ENCODE peak calls at places on chromosomes 11 and 22, in four cellular contexts. One of them, this sample, is unnamed.

GRCh38 chr11:12626616-12627015 is 47.6 kb upstream of the TEAD1 start:
- DNase-seq in right lobe of liver: no peak
- DNase-seq in endothelial cell: no peak
- DNase-seq in progenitor cell of endocrine pancreas: no peak
- DNase-seq in this sample: no peak

GRCh38 chr22:20422965-20423635 is 14.5 kb downstream of the SCARF2 start:
- DNase-seq in endothelial cell: no peak
- DNase-seq in progenitor cell of endocrine pancreas: no peak
- DNase-seq in right lobe of liver: peak
- DNase-seq in this sample: no peak

GRCh38 chr11:132824642-132825041 is 707.7 kb downstream of the OPCML start:
- DNase-seq in endothelial cell: no peak
- DNase-seq in right lobe of liver: no peak
- DNase-seq in progenitor cell of endocrine pancreas: no peak
- DNase-seq in this sample: no peak

GRCh38 chr22:18994780-18995711 is 59.0 kb upstream of the PRODH start:
- DNase-seq in right lobe of liver: peak
- DNase-seq in progenitor cell of endocrine pancreas: no peak
- DNase-seq in endothelial cell: no peak
- DNase-seq in this sample: no peak

GRCh38 chr22:35352214-35353111 is 28.4 kb upstream of the HMOX1 start:
- DNase-seq in endothelial cell: peak
- DNase-seq in right lobe of liver: peak
- DNase-seq in progenitor cell of endocrine pancreas: no peak
- DNase-seq in this sample: peak

GRCh38 chr11:43943931-43944751 is 1.7 kb downstream of the C11orf96 start:
- DNase-seq in progenitor cell of endocrine pancreas: no peak
- DNase-seq in endothelial cell: peak
- DNase-seq in right lobe of liver: peak
- DNase-seq in this sample: peak

GRCh38 chr11:32391965-32392553 is 43.3 kb downstream of the WT1 start:
- DNase-seq in endothelial cell: no peak
- DNase-seq in progenitor cell of endocrine pancreas: no peak
- DNase-seq in right lobe of liver: no peak
- DNase-seq in this sample: no peak

GRCh38 chr11:76314741-76315090 is 66.2 kb downstream of the THAP12 start:
- DNase-seq in progenitor cell of endocrine pancreas: no peak
- DNase-seq in endothelial cell: no peak
- DNase-seq in right lobe of liver: no peak
- DNase-seq in this sample: no peak

GRCh38 chr11:10581481-10582019 is 13.1 kb upstream of the LYVE1 start:
- DNase-seq in right lobe of liver: peak
- DNase-seq in endothelial cell: no peak
- DNase-seq in progenitor cell of endocrine pancreas: no peak
- DNase-seq in this sample: no peak

GRCh38 chr11:120819003-120819402 is 204.9 kb upstream of the TBCEL start:
- DNase-seq in right lobe of liver: no peak
- DNase-seq in endothelial cell: no peak
- DNase-seq in progenitor cell of endocrine pancreas: no peak
- DNase-seq in this sample: no peak

GRCh38 chr22:49880281-49880680 is 26.6 kb downstream of the ZBED4 start:
- DNase-seq in endothelial cell: no peak
- DNase-seq in right lobe of liver: no peak
- DNase-seq in progenitor cell of endocrine pancreas: no peak
- DNase-seq in this sample: peak

GRCh38 chr11:27934830-27935145 is 173.2 kb downstream of the KIF18A start:
- DNase-seq in right lobe of liver: no peak
- DNase-seq in endothelial cell: no peak
- DNase-seq in progenitor cell of endocrine pancreas: no peak
- DNase-seq in this sample: no peak

GRCh38 chr11:35484435-35484834 is 41.0 kb downstream of the PAMR1 start:
- DNase-seq in endothelial cell: no peak
- DNase-seq in right lobe of liver: no peak
- DNase-seq in progenitor cell of endocrine pancreas: no peak
- DNase-seq in this sample: no peak

GRCh38 chr11:78223320-78223954 is 34.7 kb downstream of the USP35 start:
- DNase-seq in right lobe of liver: no peak
- DNase-seq in progenitor cell of endocrine pancreas: no peak
- DNase-seq in endothelial cell: no peak
- DNase-seq in this sample: no peak

GRCh38 chr11:119056397-119056999 is 507 bp downstream of the HYOU1 start:
- DNase-seq in endothelial cell: peak
- DNase-seq in right lobe of liver: peak
- DNase-seq in progenitor cell of endocrine pancreas: peak
- DNase-seq in this sample: peak

GRCh38 chr11:106011481-106011880 is 10.6 kb downstream of the MSANTD4 start:
- DNase-seq in endothelial cell: no peak
- DNase-seq in progenitor cell of endocrine pancreas: no peak
- DNase-seq in right lobe of liver: no peak
- DNase-seq in this sample: no peak

GRCh38 chr11:44899959-44900358 is 50.7 kb downstream of the TP53I11 start:
- DNase-seq in progenitor cell of endocrine pancreas: no peak
- DNase-seq in endothelial cell: peak
- DNase-seq in right lobe of liver: no peak
- DNase-seq in this sample: peak

GRCh38 chr11:1126935-1127663 is 30.7 kb upstream of the MUC5AC start:
- DNase-seq in progenitor cell of endocrine pancreas: peak
- DNase-seq in right lobe of liver: no peak
- DNase-seq in endothelial cell: peak
- DNase-seq in this sample: no peak

GRCh38 chr11:122843281-122844150 is 5.2 kb downstream of the CRTAM start:
- DNase-seq in progenitor cell of endocrine pancreas: no peak
- DNase-seq in endothelial cell: no peak
- DNase-seq in right lobe of liver: no peak
- DNase-seq in this sample: no peak

GRCh38 chr11:86035164-86035563 is 33.7 kb downstream of the PICALM start:
- DNase-seq in right lobe of liver: no peak
- DNase-seq in endothelial cell: no peak
- DNase-seq in progenitor cell of endocrine pancreas: no peak
- DNase-seq in this sample: no peak

GRCh38 chr11:46478196-46478595 is 86.6 kb upstream of the CHRM4 start:
- DNase-seq in endothelial cell: no peak
- DNase-seq in right lobe of liver: no peak
- DNase-seq in progenitor cell of endocrine pancreas: no peak
- DNase-seq in this sample: no peak

GRCh38 chr11:79461144-79461543 is 20.3 kb upstream of the TENM4 start:
- DNase-seq in right lobe of liver: no peak
- DNase-seq in progenitor cell of endocrine pancreas: no peak
- DNase-seq in endothelial cell: peak
- DNase-seq in this sample: no peak

GRCh38 chr11:113874920-113875413 is 405 bp downstream of the USP28 start:
- DNase-seq in right lobe of liver: no peak
- DNase-seq in progenitor cell of endocrine pancreas: no peak
- DNase-seq in endothelial cell: no peak
- DNase-seq in this sample: no peak

GRCh38 chr11:34050536-34050935 is 995 bp upstream of the CAPRIN1 start:
- DNase-seq in endothelial cell: no peak
- DNase-seq in right lobe of liver: no peak
- DNase-seq in progenitor cell of endocrine pancreas: no peak
- DNase-seq in this sample: no peak

GRCh38 chr22:37084385-37084784 is 25.1 kb downstream of the TMPRSS6 start:
- DNase-seq in progenitor cell of endocrine pancreas: no peak
- DNase-seq in endothelial cell: no peak
- DNase-seq in right lobe of liver: no peak
- DNase-seq in this sample: no peak

GRCh38 chr11:66172146-66172545 is 96.3 kb upstream of the RAB1B start:
- DNase-seq in endothelial cell: no peak
- DNase-seq in right lobe of liver: no peak
- DNase-seq in progenitor cell of endocrine pancreas: no peak
- DNase-seq in this sample: no peak

DNA sequence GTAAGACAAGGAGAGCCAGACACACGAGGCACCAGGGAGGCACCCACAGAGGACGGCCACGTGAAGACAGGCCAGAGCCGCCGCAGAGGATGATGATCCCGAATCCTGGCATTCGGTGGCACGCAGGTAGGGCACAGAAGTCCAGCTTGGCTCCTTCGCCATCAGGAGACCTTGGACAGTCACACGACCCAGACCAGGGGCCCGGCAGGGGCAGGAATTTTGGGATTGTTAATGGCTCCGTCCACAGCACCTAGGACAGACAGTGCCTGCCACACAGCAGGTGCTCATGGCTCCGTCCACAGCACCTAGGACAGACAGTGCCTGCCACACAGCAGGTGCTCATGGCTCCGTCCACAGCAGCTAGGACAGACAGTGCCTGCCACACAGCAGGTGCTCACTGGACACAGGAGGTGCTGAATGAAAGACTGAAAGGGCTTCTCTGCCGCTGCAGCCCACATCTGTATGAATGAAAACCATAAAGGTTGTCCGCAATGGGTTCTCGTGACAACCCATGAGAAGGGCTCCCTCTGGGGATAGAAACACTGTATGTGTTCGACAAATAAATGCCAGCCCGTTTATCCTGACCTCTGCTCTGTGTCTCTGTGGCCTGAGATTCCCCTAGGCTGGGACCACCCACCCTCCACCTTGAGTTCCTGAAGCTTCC is 341.6 kb downstream of the CTTN start:
- DNase-seq in progenitor cell of endocrine pancreas: no peak
- DNase-seq in right lobe of liver: no peak
- DNase-seq in endothelial cell: no peak
- DNase-seq in this sample: no peak
- TF ChIP-seq CTCF in progenitor cell of endocrine pancreas: no peak
- TF ChIP-seq CTCF in right lobe of liver: no peak
- TF ChIP-seq CTCF in endothelial cell: no peak
- TF ChIP-seq CTCF in this sample: no peak

DNA sequence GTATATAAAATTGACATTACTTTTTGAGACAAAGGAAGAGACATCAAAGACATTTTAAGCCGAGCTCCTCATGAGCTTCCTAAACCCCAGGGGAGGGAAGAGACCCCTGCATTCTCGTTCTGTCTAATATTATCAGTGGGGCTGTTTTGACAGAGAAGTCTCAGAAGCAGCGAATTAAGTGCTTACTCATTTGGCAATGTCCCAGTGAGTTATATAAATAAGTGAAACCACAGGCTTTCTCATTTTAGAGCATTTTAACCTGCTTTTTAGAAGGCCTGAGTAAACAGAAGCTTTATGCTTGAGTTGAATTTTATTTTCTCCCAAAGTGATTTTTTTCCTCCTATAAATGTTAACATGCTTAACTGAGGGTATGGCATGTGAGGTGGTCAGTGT is 23.2 kb upstream of the C1QTNF4 start:
- DNase-seq in right lobe of liver: no peak
- DNase-seq in progenitor cell of endocrine pancreas: no peak
- DNase-seq in endothelial cell: no peak
- DNase-seq in this sample: no peak
- TF ChIP-seq CTCF in right lobe of liver: no peak
- TF ChIP-seq CTCF in progenitor cell of endocrine pancreas: no peak
- TF ChIP-seq CTCF in endothelial cell: no peak
- TF ChIP-seq CTCF in this sample: no peak

GRCh38 chr11:74543991-74544390 is 48.4 kb upstream of the POLD3 start:
- DNase-seq in right lobe of liver: no peak
- DNase-seq in progenitor cell of endocrine pancreas: no peak
- DNase-seq in endothelial cell: no peak
- DNase-seq in this sample: no peak

GRCh38 chr11:74550991-74551753 is 41.2 kb upstream of the POLD3 start:
- DNase-seq in endothelial cell: no peak
- DNase-seq in progenitor cell of endocrine pancreas: no peak
- DNase-seq in right lobe of liver: no peak
- DNase-seq in this sample: no peak

GRCh38 chr11:74551754-74552145 is 40.6 kb upstream of the POLD3 start:
- DNase-seq in endothelial cell: no peak
- DNase-seq in progenitor cell of endocrine pancreas: no peak
- DNase-seq in right lobe of liver: no peak
- DNase-seq in this sample: no peak

GRCh38 chr11:74541466-74541865 is 47.9 kb upstream of the LIPT2 start:
- DNase-seq in endothelial cell: no peak
- DNase-seq in right lobe of liver: no peak
- DNase-seq in progenitor cell of endocrine pancreas: no peak
- DNase-seq in this sample: no peak

GRCh38 chr11:74546752-74547151 is 45.6 kb upstream of the POLD3 start:
- DNase-seq in progenitor cell of endocrine pancreas: no peak
- DNase-seq in right lobe of liver: no peak
- DNase-seq in endothelial cell: no peak
- DNase-seq in this sample: no peak
- TF ChIP-seq CTCF in progenitor cell of endocrine pancreas: no peak
- TF ChIP-seq CTCF in right lobe of liver: no peak
- TF ChIP-seq CTCF in endothelial cell: no peak
- TF ChIP-seq CTCF in this sample: no peak

DNA sequence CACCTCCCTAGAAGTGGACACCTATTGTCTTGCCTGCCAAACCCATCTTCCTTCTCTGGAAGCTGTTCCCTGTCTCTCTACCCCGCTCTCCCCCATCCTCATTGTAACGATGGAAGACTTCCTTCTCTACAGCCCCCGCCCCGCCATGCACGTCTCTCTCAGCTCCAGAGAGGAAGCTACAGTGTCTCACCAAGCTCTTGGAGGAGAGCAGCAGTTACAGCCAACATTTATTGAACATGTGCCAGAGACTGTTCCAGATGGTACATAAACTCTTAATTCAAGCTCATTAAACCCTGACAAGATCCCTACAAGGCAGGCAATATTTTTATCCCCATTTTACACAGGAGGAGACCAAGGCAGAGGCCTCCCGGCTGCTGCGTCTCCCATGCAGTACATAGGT is 15.1 kb downstream of the MCHR1 start:
- DNase-seq in right lobe of liver: no peak
- DNase-seq in progenitor cell of endocrine pancreas: no peak
- DNase-seq in endothelial cell: no peak
- DNase-seq in this sample: no peak
- TF ChIP-seq CTCF in right lobe of liver: no peak
- TF ChIP-seq CTCF in progenitor cell of endocrine pancreas: no peak
- TF ChIP-seq CTCF in endothelial cell: no peak
- TF ChIP-seq CTCF in this sample: no peak

DNA sequence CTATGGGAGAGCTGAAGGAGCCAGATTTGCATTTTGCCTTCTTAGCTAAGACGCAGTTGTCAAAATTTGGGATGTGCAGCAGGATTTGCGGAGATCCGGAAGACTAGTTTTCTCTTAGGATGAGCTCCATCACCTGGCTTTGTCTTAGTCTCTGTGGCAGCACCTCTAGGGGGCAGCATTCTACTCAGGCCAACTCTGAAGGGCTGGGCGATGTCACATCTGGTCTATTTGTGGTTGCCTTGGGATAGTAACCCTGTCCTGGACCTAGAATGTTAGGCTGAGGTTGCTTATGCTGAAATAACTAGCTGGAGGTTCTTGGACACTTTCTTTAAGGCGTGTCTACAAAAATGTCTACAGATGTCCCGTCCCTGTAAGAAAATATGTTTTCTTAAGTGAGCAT is 116.2 kb downstream of the FAT3 start:
- DNase-seq in right lobe of liver: peak
- DNase-seq in endothelial cell: peak
- DNase-seq in progenitor cell of endocrine pancreas: no peak
- DNase-seq in this sample: peak
- TF ChIP-seq CTCF in right lobe of liver: peak
- TF ChIP-seq CTCF in endothelial cell: peak
- TF ChIP-seq CTCF in progenitor cell of endocrine pancreas: peak
- TF ChIP-seq CTCF in this sample: peak

This sample was measured in glutamatergic neuron.